ENCODE peak calls at places on chromosomes 4 and X, in five cellular contexts. D, L, G, J and I are unnamed samples.

GRCh38 chrX:67290489-67291220 is 253.2 kb upstream of the AR start:
- DNase-seq in D (no peak), L (no peak), J (no peak), G (no peak), I (no peak)

GRCh38 chr4:151850751-151851150 is 89.9 kb upstream of the GATB start:
- DNase-seq in J (no peak), L (no peak), G (no peak), D (peak), I (no peak)

GRCh38 chr4:25879991-25880641 is 17.3 kb upstream of the SEL1L3 start:
- DNase-seq in G (no peak), L (no peak), J (no peak), D (peak), I (no peak)

GRCh38 chr4:152164561-152164960 is 371.3 kb downstream of the FBXW7 start:
- DNase-seq in L (no peak), J (no peak), D (no peak), G (no peak), I (no peak)

GRCh38 chr4:4647041-4647440 is 105.2 kb upstream of the STX18 start:
- DNase-seq in G (no peak), L (no peak), J (no peak), D (peak), I (no peak)

GRCh38 chrX:475926-476723 is 89.4 kb upstream of the PPP2R3B start:
- DNase-seq in G (no peak), D (no peak), L (no peak), J (peak), I (no peak)

GRCh38 chr4:15778742-15779231 is 659 bp downstream of the CD38 start:
- DNase-seq in L (no peak), D (peak), J (peak), G (no peak), I (peak)

GRCh38 chr4:89906787-89907521 is 12.3 kb downstream of the MMRN1 start:
- DNase-seq in D (no peak), J (no peak), L (no peak), G (no peak), I (no peak)

GRCh38 chrX:25548806-25549205 is 533.0 kb upstream of the ARX start:
- DNase-seq in G (no peak), D (no peak), L (no peak), J (peak), I (no peak)

GRCh38 chrX:28659269-28659668 is 72.0 kb downstream of the IL1RAPL1 start:
- DNase-seq in J (no peak), D (no peak), G (no peak), L (no peak), I (peak)

GRCh38 chr4:164876680-164877324 is at the start of gene APELA:
- DNase-seq in L (no peak), J (no peak), D (no peak), G (no peak), I (no peak)

GRCh38 chr4:99013884-99014523 is 18.5 kb downstream of the METAP1 start:
- DNase-seq in D (no peak), J (no peak), L (no peak), G (no peak), I (no peak)

GRCh38 chr4:97139796-97140195 is 1003.5 kb downstream of the STPG2 start:
- DNase-seq in D (no peak), L (no peak), G (no peak), J (no peak), I (no peak)

GRCh38 chrX:153635788-153636668 is 11.0 kb upstream of the DUSP9 start:
- DNase-seq in D (peak), G (no peak), L (no peak), J (no peak), I (peak)

GRCh38 chr4:139660518-139661149 is 5.0 kb upstream of the MGST2 start:
- DNase-seq in J (no peak), L (no peak), G (no peak), D (no peak), I (no peak)

GRCh38 chr4:3202836-3203820 is 45.8 kb upstream of the MSANTD1 start:
- DNase-seq in J (no peak), L (no peak), D (no peak), G (no peak), I (no peak)

GRCh38 chr4:159383569-159383934 is 280.7 kb downstream of the RAPGEF2 start:
- DNase-seq in J (no peak), L (no peak), G (no peak), D (no peak), I (no peak)

GRCh38 chrX:41022579-41022978 is 62.7 kb upstream of the USP9X start:
- DNase-seq in D (peak), G (no peak), J (no peak), L (no peak), I (no peak)

GRCh38 chr4:10554694-10555093 is 97.5 kb upstream of the ZNF518B start:
- DNase-seq in D (peak), J (peak), G (peak), L (no peak), I (no peak)

GRCh38 chr4:122602277-122603142 is 18.4 kb downstream of the IL21 start:
- DNase-seq in G (no peak), D (peak), J (peak), L (no peak), I (no peak)

GRCh38 chr4:111435986-111436744 is 709.1 kb upstream of the FAM241A start:
- DNase-seq in J (no peak), G (no peak), D (no peak), L (no peak), I (no peak)

GRCh38 chr4:73945140-73945539 is 36.7 kb downstream of the PF4 start:
- DNase-seq in J (no peak), L (no peak), G (no peak), D (no peak), I (no peak)

GRCh38 chr4:43296946-43297528 is 404.5 kb downstream of the GRXCR1 start:
- DNase-seq in L (no peak), J (no peak), G (no peak), D (no peak), I (no peak)

GRCh38 chr4:76821661-76822060 is 76.3 kb downstream of the SOWAHB start:
- DNase-seq in D (peak), L (no peak), J (no peak), G (no peak), I (no peak)

GRCh38 chrX:108001218-108001814 is 19.1 kb upstream of the TEX13B start:
- DNase-seq in L (no peak), G (no peak), D (peak), J (peak), I (no peak)

GRCh38 chrX:110087485-110088356 is 84.8 kb downstream of the TMEM164 start:
- DNase-seq in D (peak), L (peak), J (peak), G (peak), I (no peak)

GRCh38 chrX:41621236-41621651 is 67.5 kb upstream of the GPR34 start:
- DNase-seq in G (no peak), J (peak), L (no peak), D (peak), I (peak)

GRCh38 chr4:5212255-5213032 is 161.2 kb downstream of the STK32B start:
- DNase-seq in D (no peak), L (no peak), J (no peak), G (no peak), I (no peak)

GRCh38 chr4:2843909-2844584 is 403 bp downstream of the ADD1 start:
- DNase-seq in J (peak), L (no peak), D (peak), G (no peak), I (peak)

GRCh38 chrX:44748014-44748413 is 95.8 kb upstream of the DUSP21 start:
- DNase-seq in G (no peak), L (no peak), J (peak), D (peak), I (no peak)

GRCh38 chr4:145735777-145736176 is 55.8 kb downstream of the C4orf51 start:
- DNase-seq in J (no peak), L (no peak), G (no peak), D (no peak), I (no peak)

GRCh38 chrX:69324851-69325250 is 159.6 kb upstream of the PJA1 start:
- DNase-seq in G (no peak), D (no peak), L (no peak), J (no peak), I (no peak)

GRCh38 chr4:128228778-128229457 is 58.7 kb downstream of the PGRMC2 start:
- DNase-seq in J (no peak), L (no peak), D (peak), G (no peak), I (no peak)

GRCh38 chr4:122099896-122100295 is 52.2 kb upstream of the BLTP1 start:
- DNase-seq in D (peak), J (no peak), L (no peak), G (no peak), I (no peak)

GRCh38 chr4:135429528-135429927 is 1227.9 kb upstream of the PABPC4L start:
- DNase-seq in D (no peak), G (no peak), L (no peak), J (no peak), I (no peak)

GRCh38 chrX:46812445-46812844 is 24.4 kb upstream of the RP2 start:
- DNase-seq in L (no peak), J (no peak), D (no peak), G (no peak), I (no peak)

GRCh38 chrX:132294192-132294591 is 74.9 kb upstream of the RAP2C start:
- DNase-seq in D (no peak), J (no peak), G (no peak), L (no peak), I (no peak)

GRCh38 chr4:83282049-83282535 is 2.5 kb downstream of the COQ2 start:
- DNase-seq in D (peak), G (no peak), L (no peak), J (peak), I (no peak)

GRCh38 chrX:132125906-132126305 is 1.9 kb downstream of the FRMD7 start:
- DNase-seq in L (no peak), D (no peak), G (no peak), J (no peak), I (no peak)

GRCh38 chrX:125202486-125203378 is 116.9 kb upstream of the TEX13C start:
- DNase-seq in J (no peak), L (no peak), D (no peak), G (no peak), I (no peak)

GRCh38 chrX:125205918-125206665 is 113.6 kb upstream of the TEX13C start:
- DNase-seq in J (no peak), L (no peak), D (peak), G (no peak), I (no peak)

GRCh38 chrX:125203379-125203736 is 116.3 kb upstream of the TEX13C start:
- DNase-seq in L (no peak), J (no peak), D (peak), G (no peak), I (no peak)

GRCh38 chrX:125203737-125204578 is 115.7 kb upstream of the TEX13C start:
- DNase-seq in G (no peak), J (no peak), L (no peak), D (peak), I (peak)

GRCh38 chrX:125205084-125205917 is 114.4 kb upstream of the TEX13C start:
- DNase-seq in L (no peak), G (no peak), D (peak), J (peak), I (peak)
- H3K4me3 ChIP-seq in L (no peak), G (peak), D (peak), J (peak), I (peak)

DNA sequence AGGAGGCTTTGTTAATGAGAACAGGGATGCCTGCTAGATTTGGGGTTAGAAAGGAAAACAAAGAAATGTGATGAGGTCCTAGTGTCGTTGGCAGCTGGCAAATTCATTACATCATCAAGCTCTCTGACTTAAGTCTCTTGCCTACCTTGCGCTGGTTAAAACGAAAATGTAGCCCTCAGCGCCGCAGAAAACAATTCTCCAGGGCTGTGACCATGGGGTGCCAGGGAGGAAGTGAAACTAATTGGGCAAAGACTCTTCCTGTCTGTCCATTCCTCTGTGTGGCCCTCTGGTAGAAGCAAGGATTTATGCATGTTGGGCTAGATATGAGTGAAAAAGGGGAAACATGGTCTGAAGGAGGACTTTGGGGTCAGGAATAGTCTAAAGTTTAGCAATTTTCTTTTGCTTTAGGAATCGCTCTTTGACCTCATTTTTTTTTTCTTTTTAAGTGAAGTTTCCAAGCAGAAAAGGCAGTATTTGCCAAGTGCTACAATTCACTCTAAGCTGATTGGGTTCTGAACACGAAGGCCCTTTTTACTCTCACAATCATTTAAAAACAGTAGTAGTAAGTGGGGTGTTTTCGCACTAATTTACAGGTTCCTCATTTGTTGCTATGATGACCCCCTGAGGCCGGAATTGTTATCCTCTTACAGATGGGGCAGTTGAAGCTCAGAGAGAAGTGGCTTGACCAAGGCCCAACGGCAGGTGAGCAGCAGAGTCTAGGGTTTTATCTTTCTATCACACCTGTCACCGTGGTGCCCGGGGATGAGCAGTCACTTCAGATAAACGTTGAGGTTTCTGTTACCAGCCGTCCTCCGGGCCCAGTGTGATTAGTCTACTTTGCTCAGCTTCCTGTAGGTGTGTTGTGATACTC is 27.3 kb upstream of the CHRNA9 start:
- DNase-seq in G (no peak), D (no peak), J (no peak), L (no peak), I (peak)
- H3K4me3 ChIP-seq in G (no peak), D (no peak), J (no peak), L (no peak), I (no peak)

DNA sequence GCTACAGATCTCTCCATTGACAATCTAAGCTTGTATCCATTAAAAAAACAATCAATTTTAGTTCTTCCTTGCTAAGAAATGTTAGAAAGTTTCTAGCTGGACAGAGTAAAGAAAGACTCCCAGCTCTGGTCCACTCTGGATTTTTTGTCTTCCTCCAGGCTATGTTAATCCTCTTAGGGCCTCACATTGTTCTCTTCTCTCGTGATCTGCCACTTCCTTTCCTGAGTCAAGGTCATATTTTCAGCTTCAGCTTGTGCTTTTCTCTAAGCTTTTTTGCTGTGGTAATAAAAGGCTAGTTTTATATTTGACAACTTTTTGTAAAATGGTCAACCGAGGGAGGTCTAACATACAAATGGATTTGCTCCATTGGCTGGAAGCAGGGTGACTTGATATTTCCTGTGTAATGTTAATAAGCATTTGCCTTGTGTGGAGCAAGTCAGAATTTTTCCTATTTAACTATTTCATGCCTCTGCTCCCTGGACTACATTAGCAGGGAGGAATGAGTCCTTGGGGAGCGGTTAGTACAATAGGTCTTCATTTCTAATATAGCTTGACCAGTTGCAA is 239.7 kb downstream of the RAB28 start:
- DNase-seq in L (no peak), J (no peak), D (no peak), G (no peak), I (no peak)
- H3K4me3 ChIP-seq in L (no peak), J (no peak), D (no peak), G (no peak), I (no peak)

DNA sequence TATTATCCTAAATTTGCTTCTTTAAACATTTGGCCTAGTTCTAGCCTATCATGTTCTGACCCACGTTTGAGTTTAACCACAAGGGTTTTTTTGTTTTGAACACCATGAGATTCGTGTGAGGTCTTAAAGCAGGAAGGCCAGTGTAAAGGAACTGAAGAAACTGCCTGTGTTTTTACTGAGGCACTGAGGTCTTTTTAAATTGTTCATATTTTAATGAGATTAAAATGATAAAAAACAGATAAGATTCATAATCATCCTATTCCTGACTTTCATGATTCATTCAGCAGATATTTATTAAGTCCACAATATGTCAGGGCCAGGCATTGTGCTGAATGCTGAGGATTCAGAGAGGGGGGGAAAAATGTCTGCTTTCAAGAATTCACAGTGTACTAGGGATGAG is 3.2 kb downstream of the RPS6KA3 start:
- DNase-seq in G (no peak), D (peak), L (no peak), J (peak), I (no peak)
- H3K4me3 ChIP-seq in G (peak), D (peak), L (no peak), J (no peak), I (no peak)

DNA sequence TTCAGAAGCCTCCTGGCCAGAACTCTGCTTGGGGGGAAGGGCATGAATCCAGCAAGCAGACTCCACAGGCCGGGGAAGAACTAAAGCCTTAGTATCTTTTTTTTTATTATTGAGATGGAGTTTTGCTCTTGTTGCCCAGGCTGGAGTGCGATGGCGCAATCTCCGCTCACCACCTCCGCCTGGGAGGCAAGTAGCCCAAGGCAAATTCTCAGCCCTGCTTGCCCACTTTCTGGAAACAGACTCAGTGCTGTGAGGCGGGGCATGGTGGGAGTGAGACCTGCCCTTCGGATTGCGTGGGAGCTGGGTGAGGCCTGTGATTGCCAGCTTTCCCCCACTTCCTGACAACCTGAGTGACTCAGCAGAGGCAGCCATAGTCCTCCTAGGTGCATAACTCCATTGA is 348.8 kb downstream of the GASK1B start:
- DNase-seq in D (no peak), G (no peak), J (no peak), L (no peak), I (peak)
- H3K4me3 ChIP-seq in D (no peak), G (no peak), J (no peak), L (no peak), I (no peak)

DNA sequence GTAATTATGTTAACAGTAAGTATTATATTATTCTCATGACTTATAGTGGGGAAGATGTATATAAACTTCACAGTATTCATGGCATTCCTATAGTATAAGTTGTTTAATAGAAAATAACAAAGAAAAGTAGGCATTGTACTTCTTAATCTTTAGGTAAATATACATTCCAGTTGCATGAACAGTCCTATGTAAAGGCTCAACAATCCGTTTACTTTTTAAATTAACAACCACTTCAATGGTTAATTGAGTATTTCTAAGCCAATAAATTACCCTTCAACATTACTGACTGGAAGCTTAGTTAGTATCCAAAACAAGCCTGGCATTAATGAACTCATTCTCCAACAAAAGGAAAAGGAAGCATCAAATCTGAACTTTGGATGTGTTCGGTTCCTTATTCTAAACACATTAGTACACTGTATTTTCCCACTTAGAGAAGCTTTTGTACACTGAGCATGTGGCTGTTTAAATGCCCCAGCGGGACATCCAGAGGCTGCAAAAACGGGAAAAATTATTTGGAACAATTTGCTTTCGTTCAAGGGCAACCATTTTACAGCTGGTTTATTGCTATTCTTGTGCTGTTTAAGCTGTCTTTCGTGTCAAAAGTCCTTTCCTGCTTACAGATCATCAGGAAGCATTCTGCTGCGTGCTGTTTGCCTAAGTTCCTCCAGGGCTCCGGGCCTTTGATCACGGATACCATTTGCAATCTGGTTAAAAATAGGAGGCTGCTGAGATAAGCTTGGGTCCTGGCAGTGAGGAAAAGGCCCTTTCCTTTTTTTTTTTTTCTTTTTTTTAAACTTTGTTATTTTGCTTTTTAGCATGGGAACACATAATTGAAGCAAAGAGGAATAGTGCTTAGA is 460.3 kb downstream of the SPRY1 start:
- DNase-seq in L (no peak), G (peak), D (peak), J (peak), I (peak)
- H3K4me3 ChIP-seq in L (no peak), G (no peak), D (peak), J (no peak), I (peak)